ENCODE peak calls at places on chromosome 12, in nine cellular contexts. D is CD8-positive, alpha-beta memory T cell; E is GM23248; M is left ventricle myocardium inferior; K is CD8-positive, alpha-beta T cell; V is PC-3; G is WERI-Rb-1; N is A549; W is mammary epithelial cell. X is an unnamed sample.

GRCh38 chr12:75020068-75020557 is 189.5 kb downstream of the KCNC2 start:
- DNase-seq in D (no peak), N (no peak), V (no peak), G (no peak), W (peak; percentile 9), M (no peak), K (no peak), E (peak; percentile 0), X (no peak)

GRCh38 chr12:70154087-70154486 is 89.1 kb upstream of the CNOT2 start:
- DNase-seq in K (no peak), N (no peak), M (no peak), W (peak; percentile 59), E (peak; percentile 26), V (no peak), G (no peak), D (no peak), X (no peak)

GRCh38 chr12:27762757-27763156 is 17.3 kb upstream of the KLHL42 start:
- DNase-seq in V (no peak), D (no peak), K (no peak), N (no peak), M (no peak), E (no peak), W (no peak), G (no peak), X (no peak)

GRCh38 chr12:54360717-54361456 is 3.4 kb downstream of the GPR84 start:
- DNase-seq in N (peak; percentile 78), V (peak; percentile 86), E (peak; percentile 79), W (peak; percentile 64), M (peak; percentile 71), K (peak; percentile 63), G (peak; percentile 94), D (peak; percentile 37), X (no peak)

GRCh38 chr12:77640356-77640755 is 190.3 kb upstream of the NAV3 start:
- DNase-seq in V (no peak), D (no peak), K (no peak), W (no peak), M (no peak), E (no peak), G (no peak), N (no peak), X (no peak)

GRCh38 chr12:51872689-51872981 is 15.3 kb upstream of the ANKRD33 start:
- DNase-seq in G (no peak), M (no peak), E (no peak), N (no peak), W (no peak), D (no peak), K (no peak), V (no peak), X (no peak)

GRCh38 chr12:63319386-63319785 is 168.4 kb upstream of the AVPR1A start:
- DNase-seq in N (peak; percentile 12), M (no peak), V (peak; percentile 81), G (no peak), E (peak; percentile 6), D (no peak), K (no peak), W (peak; percentile 94), X (no peak)

GRCh38 chr12:12072064-12072760 is 1.5 kb downstream of the BCL2L14 start:
- DNase-seq in K (peak; percentile 36), D (peak; percentile 21), V (no peak), M (no peak), N (no peak), G (no peak), W (no peak), E (no peak), X (peak; percentile 5)

GRCh38 chr12:91926810-91927209 is 218.8 kb downstream of the BTG1 start:
- DNase-seq in N (peak; percentile 40), M (no peak), V (peak; percentile 94), D (no peak), W (peak; percentile 50), K (no peak), E (peak; percentile 48), G (no peak), X (no peak)

GRCh38 chr12:121769297-121769830 is 24.1 kb downstream of the RHOF start:
- DNase-seq in D (no peak), W (no peak), E (no peak), V (no peak), M (no peak), K (no peak), G (no peak), N (no peak), X (no peak)

GRCh38 chr12:49482095-49483051 is 56.5 kb upstream of the KCNH3 start:
- DNase-seq in E (peak; percentile 59), W (peak; percentile 55), D (no peak), K (no peak), G (no peak), V (peak; percentile 45), N (no peak), M (no peak), X (no peak)

GRCh38 chr12:106078358-106079025 is 60.3 kb downstream of the NUAK1 start:
- DNase-seq in K (no peak), M (peak; percentile 64), G (no peak), N (peak; percentile 51), W (peak; percentile 73), V (peak; percentile 69), E (peak; percentile 97), D (no peak), X (no peak)

GRCh38 chr12:84793558-84794367 is 118.8 kb downstream of the SLC6A15 start:
- DNase-seq in V (peak; percentile 88), D (no peak), G (no peak), M (no peak), N (no peak), W (peak; percentile 70), K (no peak), E (peak; percentile 74), X (no peak)

GRCh38 chr12:54762390-54762789 is 91.9 kb upstream of the MUCL1 start:
- DNase-seq in E (no peak), M (no peak), G (no peak), D (no peak), K (no peak), V (no peak), W (no peak), N (no peak), X (no peak)

GRCh38 chr12:100564090-100564489 is 9.4 kb upstream of the GAS2L3 start:
- DNase-seq in N (no peak), G (no peak), M (no peak), V (no peak), W (no peak), D (no peak), K (no peak), E (no peak), X (no peak)

GRCh38 chr12:112422531-112422930 is 3.8 kb downstream of the PTPN11 start:
- DNase-seq in G (no peak), K (no peak), N (no peak), W (no peak), M (no peak), D (no peak), E (peak; percentile 56), V (no peak), X (no peak)

GRCh38 chr12:123832052-123832451 is 70.0 kb downstream of the DNAH10 start:
- DNase-seq in V (no peak), E (no peak), G (no peak), N (no peak), W (no peak), M (no peak), D (no peak), K (no peak), X (no peak)

GRCh38 chr12:123828871-123829547 is 66.9 kb downstream of the DNAH10 start:
- DNase-seq in D (no peak), E (no peak), W (no peak), K (no peak), N (no peak), G (no peak), M (no peak), V (no peak), X (no peak)

GRCh38 chr12:123828120-123828519 is 66.0 kb downstream of the DNAH10 start:
- DNase-seq in M (no peak), D (no peak), G (no peak), W (no peak), N (no peak), E (no peak), K (no peak), V (no peak), X (no peak)

GRCh38 chr12:123830675-123831074 is 68.6 kb downstream of the DNAH10 start:
- DNase-seq in K (no peak), W (no peak), D (no peak), N (no peak), V (no peak), E (no peak), G (no peak), M (no peak), X (no peak)

GRCh38 chr12:123829561-123829960 is 67.5 kb downstream of the DNAH10 start:
- DNase-seq in D (no peak), K (no peak), W (no peak), G (no peak), M (no peak), V (no peak), N (no peak), E (no peak), X (no peak)
- H3K9me3 ChIP-seq in D (no peaks in the 10 kb centered on the region), K (no peaks in the 10 kb centered on the region), W (peaks cover 1% of the 10 kb centered on the region), G (peaks cover 13% of the 10 kb centered on the region), M (peaks cover 36% of the 10 kb centered on the region), V (no peaks in the 10 kb centered on the region), N (peaks cover 25% of the 10 kb centered on the region), E (no peaks in the 10 kb centered on the region), X (no peaks in the 10 kb centered on the region)

DNA sequence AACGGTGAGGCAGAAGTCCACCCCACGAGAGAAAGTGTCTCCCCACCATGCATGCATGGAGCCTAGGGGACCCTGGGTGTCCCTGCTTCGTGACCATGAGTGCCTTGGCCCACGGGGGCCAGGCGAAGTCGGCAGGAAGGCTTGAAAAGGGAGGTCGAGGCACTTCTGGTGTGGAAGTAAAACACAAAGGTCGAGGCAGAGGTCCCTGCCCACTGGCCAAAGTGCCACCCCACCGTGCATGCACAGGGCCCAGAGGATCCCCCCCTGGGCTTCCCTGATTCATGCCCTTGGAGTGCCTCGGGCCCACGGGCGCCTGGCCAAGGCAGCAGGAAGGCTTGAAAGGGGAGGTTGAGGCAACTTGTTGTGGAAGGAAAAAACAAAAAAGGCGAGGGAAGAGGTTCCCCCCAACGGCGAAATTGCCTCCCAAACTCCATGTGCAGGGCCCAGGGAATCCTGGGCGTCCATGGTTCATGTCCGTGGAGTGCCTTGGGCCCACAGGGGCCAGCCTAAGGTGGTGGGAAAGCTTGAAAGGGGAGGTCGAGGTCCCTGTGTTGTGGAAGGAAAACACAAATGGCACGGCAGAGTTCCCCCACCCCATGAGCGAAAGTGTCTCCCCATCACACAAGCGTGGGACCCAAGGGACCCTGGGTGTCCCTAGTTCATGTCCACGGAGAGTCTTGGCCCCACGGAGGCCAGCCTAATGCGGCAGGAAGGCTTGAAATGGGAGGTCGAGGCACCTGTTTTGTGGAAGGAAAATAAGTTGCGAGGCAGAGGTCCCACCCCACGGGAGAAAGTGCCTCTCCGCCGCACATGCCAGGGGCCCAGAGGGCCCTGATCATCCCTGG is 372.1 kb downstream of the ALG10 start:
- DNase-seq in V (no peak), K (peak; percentile 6), M (peak; percentile 6), D (no peak), W (no peak), G (peak; percentile 1), E (no peak), N (no peak), X (peak; percentile 4)
- H3K9me3 ChIP-seq in V (no peaks in the 10 kb centered on the region), K (no peaks in the 10 kb centered on the region), M (peaks cover 62% of the 10 kb centered on the region), D (no peaks in the 10 kb centered on the region), W (peaks cover 64% of the 10 kb centered on the region), G (peaks cover 2% of the 10 kb centered on the region), E (no peaks in the 10 kb centered on the region), N (no peaks in the 10 kb centered on the region), X (no peaks in the 10 kb centered on the region)

GRCh38 chr12:133181238-133181959 is at the start of gene ZNF268:
- DNase-seq in D (peak; percentile 84), W (peak; percentile 81), G (peak; percentile 96), K (peak; percentile 90), V (peak; percentile 4), N (peak; percentile 80), E (peak; percentile 96), M (peak; percentile 91), X (peak; percentile 65)
- H3K9me3 ChIP-seq in D (peaks cover 27% of the 10 kb centered on the region), W (peaks cover 23% of the 10 kb centered on the region), G (peaks cover 28% of the 10 kb centered on the region), K (peaks cover 18% of the 10 kb centered on the region), V (no peaks in the 10 kb centered on the region), N (peaks cover 87% of the 10 kb centered on the region), E (no peaks in the 10 kb centered on the region), M (peaks cover 82% of the 10 kb centered on the region), X (peaks cover 8% of the 10 kb centered on the region)

GRCh38 chr12:38016606-38017005 is 300.0 kb upstream of the ALG10B start:
- DNase-seq in E (no peak), K (no peak), M (no peak), W (no peak), G (no peak), N (no peak), D (no peak), V (no peak), X (no peak)
- H3K9me3 ChIP-seq in E (no peaks in the 10 kb centered on the region), K (no peaks in the 10 kb centered on the region), M (peaks cover 99% of the 10 kb centered on the region), W (no peaks in the 10 kb centered on the region), G (no peaks in the 10 kb centered on the region), N (peaks cover 12% of the 10 kb centered on the region), D (no peaks in the 10 kb centered on the region), V (peaks cover 49% of the 10 kb centered on the region), X (no peaks in the 10 kb centered on the region)

X was measured in T-helper 17 cell.